ENCODE peak calls at places on chromosome 7, in four cellular contexts. M is thyroid gland, V is AG04450, F is kidney epithelial cell. E is an unnamed sample.

GRCh38 chr7:86598311-86598710 is 45.4 kb upstream of the GRM3 start:
- DNase-seq in M (peak; percentile 17), F (no peak), V (no peak), E (no peak)

GRCh38 chr7:121302214-121302745 is 26.5 kb upstream of the WNT16 start:
- DNase-seq in F (no peak), M (no peak), V (peak; percentile 54), E (no peak)

GRCh38 chr7:77626515-77627306 is 69.5 kb upstream of the RSBN1L start:
- DNase-seq in M (no peak), F (no peak), V (no peak), E (no peak)

GRCh38 chr7:51138121-51139085 is 178.2 kb downstream of the COBL start:
- DNase-seq in F (no peak), M (no peak), V (no peak), E (no peak)

GRCh38 chr7:155296006-155296787 is 1.5 kb upstream of the INSIG1 start:
- DNase-seq in V (no peak), F (no peak), M (no peak), E (no peak)

GRCh38 chr7:152383341-152384234 is 52.2 kb downstream of the KMT2C start:
- DNase-seq in M (no peak), V (peak; percentile 61), F (no peak), E (no peak)

GRCh38 chr7:75038508-75038907 is 35.1 kb downstream of the RCC1L start:
- DNase-seq in F (no peak), M (no peak), V (no peak), E (no peak)

GRCh38 chr7:117036836-117037235 is 83.5 kb downstream of the ST7 start:
- DNase-seq in V (no peak), M (no peak), F (no peak), E (no peak)

DNA sequence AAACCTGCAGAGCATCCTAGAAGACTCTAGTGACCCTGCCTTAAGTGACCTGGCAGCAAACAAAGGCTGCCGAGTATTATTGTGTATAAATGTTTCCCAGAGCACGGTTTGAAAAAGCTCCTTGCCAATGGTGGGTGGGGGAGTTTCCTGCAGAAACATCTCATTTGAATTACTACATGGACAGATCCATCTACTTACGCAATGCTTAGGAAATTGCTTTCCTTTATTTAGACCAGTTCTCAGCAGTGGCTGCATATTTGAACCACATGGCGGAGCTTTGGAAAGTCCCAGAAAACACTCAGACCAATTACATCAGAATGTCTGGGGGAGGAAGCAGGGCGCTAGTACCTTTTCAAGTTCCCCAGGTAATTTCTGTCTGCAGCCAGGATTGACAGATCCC is 560.9 kb downstream of the SDK1 start:
- DNase-seq in F (peak; percentile 82), M (peak; percentile 42), V (peak; percentile 26), E (no peak)
- H3K4me3 ChIP-seq in F (no peak overlapping the region), M (no peak overlapping the region), V (no peak overlapping the region), E (no peak overlapping the region)

GRCh38 chr7:39504963-39505362 is 61.2 kb upstream of the YAE1 start:
- DNase-seq in V (no peak), F (peak; percentile 72), M (peak; percentile 5), E (no peak)

DNA sequence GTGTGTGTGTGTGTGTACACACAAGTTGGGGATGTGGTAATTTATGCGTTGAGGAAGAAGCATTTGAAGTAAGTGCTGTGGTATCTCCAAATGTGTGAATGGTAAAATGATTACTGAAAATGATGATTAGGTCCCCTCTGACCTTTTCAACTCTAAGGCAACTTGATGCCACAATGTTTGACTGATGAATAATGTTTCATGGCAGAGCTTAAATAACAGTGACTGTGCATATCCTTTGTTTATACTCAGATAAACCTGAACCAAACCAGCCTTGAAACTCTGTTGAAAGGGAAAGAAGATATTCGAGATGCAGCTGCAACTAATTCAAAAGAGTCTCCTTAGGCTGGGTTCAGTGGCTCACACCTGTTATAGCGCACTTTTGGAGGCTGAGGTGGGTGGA is 64.8 kb upstream of the YAE1 start:
- DNase-seq in M (no peak), F (no peak), V (no peak), E (no peak)
- TF ChIP-seq CTCF in M (no peak), F (no peak), V (no peak), E (no peak)

GRCh38 chr7:140484479-140484878 is 5.2 kb upstream of the MKRN1 start:
- DNase-seq in M (no peak), F (no peak), V (no peak), E (no peak)
- H3K27me3 ChIP-seq in M (no peaks in the 10 kb centered on the region), F (no peaks in the 10 kb centered on the region), V (peaks cover 13% of the 10 kb centered on the region), E (no peaks in the 10 kb centered on the region)

GRCh38 chr7:150380463-150380862 is 1.3 kb downstream of the ZNF775 start:
- DNase-seq in F (no peak), M (no peak), V (no peak), E (no peak)
- H3K4me3 ChIP-seq in F (peak overlapping the region; percentile 82), M (no peak overlapping the region), V (peak overlapping the region; percentile 83), E (peak overlapping the region; percentile 93)

GRCh38 chr7:6284055-6284400 is 11.6 kb upstream of the CYTH3 start:
- DNase-seq in V (no peak), F (no peak), M (no peak), E (no peak)
- TF ChIP-seq CTCF in V (no peak), F (no peak), M (no peak), E (no peak)

GRCh38 chr7:27144799-27145166 is 1.3 kb upstream of the HOXA5 start:
- DNase-seq in M (no peak), F (no peak), V (no peak), E (peak; percentile 58)

GRCh38 chr7:27145167-27145883 is 1.8 kb upstream of the HOXA5 start:
- DNase-seq in F (no peak), V (no peak), M (no peak), E (no peak)

GRCh38 chr7:27146491-27147210 is 923 bp downstream of the HOXA6 start:
- DNase-seq in F (no peak), M (no peak), V (no peak), E (no peak)

GRCh38 chr7:27147211-27148030 is at the start of gene HOXA6:
- DNase-seq in M (no peak), F (no peak), V (no peak), E (peak; percentile 88)

GRCh38 chr7:27145884-27146401 is 1.6 kb downstream of the HOXA6 start:
- DNase-seq in F (no peak), V (no peak), M (no peak), E (no peak)
- H3K27me3 ChIP-seq in F (peaks cover 2% of the 10 kb centered on the region), V (no peaks in the 10 kb centered on the region), M (peaks cover 86% of the 10 kb centered on the region), E (no peaks in the 10 kb centered on the region)

GRCh38 chr7:27100601-27101187 is 1.8 kb downstream of the HOXA2 start:
- DNase-seq in V (no peak), F (no peak), M (no peak), E (no peak)

GRCh38 chr7:27098493-27099223 is 2.9 kb upstream of the HOXA1 start:
- DNase-seq in M (no peak), F (no peak), V (no peak), E (no peak)

GRCh38 chr7:27099839-27100225 is 2.7 kb downstream of the HOXA2 start:
- DNase-seq in V (no peak), F (no peak), M (no peak), E (no peak)

GRCh38 chr7:27097686-27098492 is 2.1 kb upstream of the HOXA1 start:
- DNase-seq in F (no peak), M (no peak), V (no peak), E (no peak)

GRCh38 chr7:27099224-27099838 is 3.2 kb downstream of the HOXA2 start:
- DNase-seq in V (no peak), F (no peak), M (no peak), E (no peak)
- H3K4me3 ChIP-seq in V (peak overlapping the region; percentile 91), F (peak overlapping the region; percentile 90), M (no peak overlapping the region), E (peak overlapping the region; percentile 79)

GRCh38 chr7:47008461-47008860 is 573.5 kb downstream of the TNS3 start:
- DNase-seq in V (no peak), M (no peak), F (no peak), E (no peak)
- TF ChIP-seq CTCF in V (no peak), M (no peak), F (no peak), E (no peak)